ENCODE peak calls at places on chromosomes 13 and 19, in seven cellular contexts. P is A549, L is erythroblast, Q is AG08395, X is fibroblast of lung, K is smooth muscle cell of the brain vasculature, J is substantia nigra. I is an unnamed sample.

GRCh38 chr13:109211616-109212015 is 574.8 kb downstream of the IRS2 start:
- DNase-seq in J (no peak), L (no peak), K (no peak), X (peak), Q (peak), P (peak), I (no peak)

GRCh38 chr19:18417250-18418033 is 1.8 kb upstream of the SSBP4 start:
- DNase-seq in X (peak), J (peak), K (no peak), L (peak), P (no peak), Q (peak), I (no peak)

GRCh38 chr19:39566064-39566463 is 26.1 kb upstream of the EID2 start:
- DNase-seq in K (no peak), Q (no peak), L (no peak), J (no peak), X (no peak), P (no peak), I (no peak)

GRCh38 chr19:48659768-48660167 is 13.0 kb downstream of the NTN5 start:
- DNase-seq in X (no peak), Q (no peak), K (no peak), L (no peak), P (no peak), J (no peak), I (no peak)

GRCh38 chr19:2495651-2496316 is 19.9 kb downstream of the GADD45B start:
- DNase-seq in Q (peak), X (no peak), L (no peak), J (no peak), P (no peak), K (no peak), I (no peak)

GRCh38 chr19:46972301-46972700 is 47.3 kb upstream of the NPAS1 start:
- DNase-seq in P (no peak), J (no peak), L (no peak), K (no peak), X (no peak), Q (peak), I (no peak)

GRCh38 chr13:73970413-73971055 is 163.7 kb downstream of the KLF12 start:
- DNase-seq in J (no peak), K (peak), X (no peak), P (no peak), Q (no peak), L (no peak), I (peak)

GRCh38 chr13:35781044-35781443 is 304.6 kb upstream of the MAB21L1 start:
- DNase-seq in X (no peak), L (no peak), Q (no peak), K (no peak), P (no peak), J (no peak), I (no peak)

GRCh38 chr13:93254775-93255174 is 28.2 kb downstream of the GPC6 start:
- DNase-seq in L (no peak), X (peak), K (no peak), Q (no peak), P (no peak), J (no peak), I (no peak)

GRCh38 chr19:17847538-17848366 is at the start of gene JAK3:
- DNase-seq in L (peak), K (no peak), X (peak), Q (peak), P (no peak), J (peak), I (no peak)

GRCh38 chr19:41869374-41869955 is 7.6 kb upstream of the CD79A start:
- DNase-seq in X (no peak), P (no peak), J (no peak), Q (no peak), K (no peak), L (no peak), I (no peak)

GRCh38 chr19:46068345-46069258 is 27.8 kb upstream of the IGFL4 start:
- DNase-seq in J (no peak), K (no peak), P (peak), X (peak), Q (peak), L (no peak), I (no peak)

GRCh38 chr13:30577381-30577780 is 40.3 kb upstream of the USPL1 start:
- DNase-seq in J (no peak), K (peak), P (no peak), L (peak), X (peak), Q (peak), I (no peak)

GRCh38 chr13:48233097-48233885 is at the start of gene ITM2B:
- DNase-seq in K (no peak), X (peak), Q (peak), J (peak), P (peak), L (peak), I (no peak)

GRCh38 chr19:53977991-53978731 is 13.3 kb upstream of the CACNG6 start:
- DNase-seq in X (peak), Q (peak), P (peak), J (peak), K (no peak), L (peak), I (no peak)

GRCh38 chr19:50003810-50004419 is 21.3 kb downstream of the VRK3 start:
- DNase-seq in P (peak), L (peak), X (peak), K (peak), Q (peak), J (no peak), I (peak)

GRCh38 chr19:3137139-3137538 is 1.3 kb downstream of the GNA15 start:
- DNase-seq in Q (no peak), P (no peak), J (no peak), L (no peak), X (no peak), K (no peak), I (no peak)

GRCh38 chr13:29743229-29743786 is 107.1 kb downstream of the UBL3 start:
- DNase-seq in L (no peak), P (no peak), K (no peak), X (peak), J (no peak), Q (peak), I (no peak)

GRCh38 chr13:73195091-73195490 is 136.3 kb downstream of the KLF5 start:
- DNase-seq in J (no peak), P (no peak), L (no peak), Q (no peak), X (peak), K (no peak), I (no peak)

GRCh38 chr13:80363890-80364503 is 23.1 kb upstream of the SPRY2 start:
- DNase-seq in K (no peak), L (peak), X (peak), J (no peak), P (no peak), Q (peak), I (no peak)

GRCh38 chr19:19185853-19186728 is 5.9 kb downstream of the BORCS8 start:
- DNase-seq in L (peak), Q (peak), K (no peak), X (peak), P (no peak), J (no peak), I (no peak)

I was measured in brain pericyte.